ENCODE peak calls at places on chromosomes 1 and 21, in ten cellular contexts. D is brain microvascular endothelial cell, V is mammary epithelial cell, R is fibroblast of mammary gland, K is HFF-Myc, M is MM.1S, L is fibroblast of lung, T is heart right ventricle, G is upper lobe of right lung, Q is stomach. C is an unnamed sample.

GRCh38 chr1:183185941-183186490 is at the start of gene LAMC2:
- DNase-seq in D (peak; percentile 36), V (peak; percentile 99), R (no peak), K (no peak), M (no peak), L (peak; percentile 78), T (no peak), G (peak; percentile 81), Q (peak; percentile 66), C (no peak)

GRCh38 chr1:51285055-51285454 is 45.3 kb downstream of the TTC39A start:
- DNase-seq in D (no peak), V (no peak), R (no peak), K (no peak), M (no peak), L (no peak), T (no peak), G (no peak), Q (no peak), C (no peak)

GRCh38 chr1:213124590-213124989 is 73.5 kb downstream of the RPS6KC1 start:
- DNase-seq in D (no peak), V (no peak), R (no peak), K (no peak), M (no peak), L (no peak), T (no peak), G (no peak), Q (no peak), C (no peak)

GRCh38 chr1:93519196-93519825 is 71.4 kb downstream of the FNBP1L start:
- DNase-seq in D (peak; percentile 9), V (peak; percentile 84), R (peak; percentile 55), K (no peak), M (no peak), L (peak; percentile 40), T (no peak), G (no peak), Q (no peak), C (no peak)

GRCh38 chr1:215119719-215120118 is 37.2 kb downstream of the KCNK2 start:
- DNase-seq in D (no peak), V (peak; percentile 20), R (peak; percentile 95), K (no peak), M (no peak), L (no peak), T (no peak), G (no peak), Q (no peak), C (no peak)

GRCh38 chr1:111738436-111739221 is 566 bp downstream of the INKA2 start:
- DNase-seq in D (no peak), V (peak; percentile 83), R (peak; percentile 51), K (no peak), M (peak; percentile 54), L (peak; percentile 69), T (peak; percentile 85), G (peak; percentile 89), Q (peak; percentile 69), C (no peak)

GRCh38 chr21:40512590-40512989 is 334.4 kb downstream of the DSCAM start:
- DNase-seq in D (no peak), V (no peak), R (no peak), K (no peak), M (peak; percentile 31), L (no peak), T (no peak), G (no peak), Q (no peak), C (no peak)

GRCh38 chr1:54937469-54937868 is 43.0 kb upstream of the TMEM61 start:
- DNase-seq in D (no peak), V (peak; percentile 32), R (no peak), K (no peak), M (no peak), L (peak; percentile 51), T (no peak), G (no peak), Q (no peak), C (no peak)

GRCh38 chr1:45444609-45445131 is 46.3 kb downstream of the TESK2 start:
- DNase-seq in D (no peak), V (peak; percentile 13), R (no peak), K (no peak), M (no peak), L (no peak), T (no peak), G (no peak), Q (no peak), C (no peak)

GRCh38 chr1:156750932-156751723 is at the start of gene HDGF:
- DNase-seq in D (no peak), V (peak; percentile 42), R (no peak), K (no peak), M (peak; percentile 52), L (peak; percentile 29), T (peak; percentile 69), G (peak; percentile 88), Q (peak; percentile 48), C (no peak)

GRCh38 chr1:165109013-165109412 is 247.5 kb downstream of the LMX1A start:
- DNase-seq in D (no peak), V (no peak), R (no peak), K (no peak), M (no peak), L (no peak), T (no peak), G (no peak), Q (no peak), C (no peak)

GRCh38 chr1:156372876-156373275 is 3.9 kb downstream of the RHBG start:
- DNase-seq in D (no peak), V (no peak), R (no peak), K (no peak), M (no peak), L (no peak), T (no peak), G (peak; percentile 28), Q (no peak), C (no peak)

GRCh38 chr1:27351541-27352107 is 9.8 kb downstream of the SYTL1 start:
- DNase-seq in D (no peak), V (no peak), R (no peak), K (no peak), M (no peak), L (no peak), T (no peak), G (no peak), Q (no peak), C (no peak)

GRCh38 chr1:198088360-198089071 is 68.3 kb upstream of the NEK7 start:
- DNase-seq in D (peak; percentile 36), V (peak; percentile 45), R (peak; percentile 59), K (no peak), M (peak; percentile 65), L (peak; percentile 92), T (no peak), G (no peak), Q (no peak), C (no peak)

GRCh38 chr1:206505702-206506375 is 1.5 kb upstream of the RASSF5 start:
- DNase-seq in D (no peak), V (no peak), R (peak; percentile 59), K (no peak), M (no peak), L (peak; percentile 71), T (no peak), G (peak; percentile 29), Q (no peak), C (no peak)

GRCh38 chr1:111334169-111334568 is 43.5 kb downstream of the CHIA start:
- DNase-seq in D (peak; percentile 34), V (peak; percentile 43), R (peak; percentile 58), K (peak; percentile 10), M (peak; percentile 11), L (peak; percentile 36), T (no peak), G (no peak), Q (peak; percentile 53), C (no peak)

DNA sequence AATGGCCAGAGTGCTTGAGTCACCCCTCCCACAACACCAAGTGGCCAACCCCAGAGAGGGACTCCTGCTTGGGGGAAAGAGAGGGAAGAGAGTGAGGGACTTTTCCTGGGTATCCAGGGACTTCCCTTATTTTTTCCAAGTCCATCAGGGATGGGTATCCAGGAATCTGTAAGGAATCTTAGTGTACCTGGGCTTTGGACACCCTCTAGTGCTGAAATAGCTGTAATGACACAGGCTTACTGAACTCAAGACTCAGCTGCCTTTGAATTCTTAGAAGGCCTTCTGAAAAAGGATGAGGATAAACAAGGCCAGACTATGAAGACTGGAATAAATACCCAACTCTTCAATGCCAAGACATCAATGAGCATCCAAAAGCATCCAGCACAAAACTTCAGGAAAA is 12.0 kb downstream of the TSHB start:
- DNase-seq in D (no peak), V (peak; percentile 33), R (peak; percentile 40), K (no peak), M (no peak), L (no peak), T (no peak), G (no peak), Q (no peak), C (no peak)
- TF ChIP-seq CTCF in D (peak; percentile 48), V (peak; percentile 83), R (peak; percentile 47), K (peak; percentile 33), M (peak; percentile 9), L (peak; percentile 11), T (no peak), G (no peak), Q (peak; percentile 40), C (no peak)

GRCh38 chr1:18953656-18954259 is 2.7 kb downstream of the IFFO2 start:
- DNase-seq in D (no peak), V (peak; percentile 85), R (no peak), K (no peak), M (no peak), L (no peak), T (no peak), G (no peak), Q (no peak), C (no peak)
- H3K4me3 ChIP-seq in D (peak overlapping the region; percentile 70), V (peak overlapping the region; percentile 93), R (no peak overlapping the region), K (peak overlapping the region; percentile 57), M (no peak overlapping the region), L (peak overlapping the region; percentile 77), T (no peak overlapping the region), G (peak overlapping the region; percentile 79), Q (peak overlapping the region; percentile 95), C (peak overlapping the region; percentile 75)

DNA sequence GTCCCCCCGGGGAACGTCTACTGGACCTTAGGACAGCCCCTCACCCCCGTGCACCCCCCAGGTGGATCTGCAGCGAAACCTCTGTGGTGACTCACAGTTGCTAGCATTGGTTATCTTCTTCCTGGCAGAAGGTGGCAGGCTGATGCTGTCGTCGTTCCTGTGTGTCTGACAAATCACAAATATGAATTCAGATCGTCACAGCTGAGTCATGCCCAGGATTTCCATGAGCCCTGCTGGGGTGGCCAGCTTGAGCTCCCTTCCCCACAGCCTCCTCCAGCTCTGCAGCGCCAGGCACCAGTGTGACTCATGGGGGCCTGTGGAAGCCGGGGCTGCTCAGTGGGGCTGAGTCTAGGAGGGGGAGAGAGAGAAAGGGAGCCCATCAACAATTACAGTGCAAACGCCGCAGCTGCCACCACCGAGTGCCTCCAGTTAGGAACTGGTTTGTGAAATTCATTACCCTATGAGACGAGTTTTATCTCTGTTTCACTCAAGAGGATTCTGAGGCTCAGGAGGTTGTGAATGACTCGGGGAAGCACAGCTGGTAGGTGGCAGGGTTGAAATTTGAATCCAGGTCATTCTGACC is 197.9 kb downstream of the DYRK1A start:
- DNase-seq in D (peak; percentile 99), V (peak; percentile 99), R (peak; percentile 99), K (peak; percentile 94), M (peak; percentile 93), L (peak; percentile 100), T (peak; percentile 70), G (peak; percentile 81), Q (peak; percentile 77), C (peak; percentile 94)
- TF ChIP-seq CTCF in D (peak; percentile 6), V (peak; percentile 31), R (no peak), K (no peak), M (peak; percentile 43), L (no peak), T (no peak), G (no peak), Q (no peak), C (no peak)

DNA sequence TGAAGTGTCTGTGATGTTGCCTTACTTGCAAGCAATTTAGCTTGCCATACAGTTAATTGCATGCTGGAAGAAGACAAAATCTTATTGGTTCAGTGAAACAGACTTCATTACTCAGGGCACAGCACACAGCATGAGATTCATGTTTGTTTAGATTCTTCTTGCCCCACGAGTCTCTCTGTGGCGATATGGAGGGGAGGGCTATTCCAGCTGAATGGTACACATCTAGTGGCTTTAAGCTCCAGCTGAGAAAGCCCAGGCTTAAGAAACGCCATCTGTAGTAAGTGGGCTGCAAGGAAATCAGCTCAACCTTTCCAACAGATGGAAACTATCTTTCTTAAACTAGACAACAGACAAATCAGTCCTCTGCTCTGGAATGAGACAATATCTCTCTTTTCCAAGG is 1022.0 kb downstream of the NCAM2 start:
- DNase-seq in D (no peak), V (no peak), R (no peak), K (no peak), M (no peak), L (no peak), T (no peak), G (no peak), Q (no peak), C (no peak)
- H3K4me3 ChIP-seq in D (no peak overlapping the region), V (no peak overlapping the region), R (no peak overlapping the region), K (no peak overlapping the region), M (no peak overlapping the region), L (no peak overlapping the region), T (no peak overlapping the region), G (no peak overlapping the region), Q (no peak overlapping the region), C (no peak overlapping the region)

C was measured in AG04449.